ENCODE peak calls at places on chromosomes 1 and 21, in six cellular contexts. One of them, this sample, is unnamed. For H3K9me3, the result is how much of the 10 kb centered on the place peaks cover.

GRCh38 chr1:44512313-44512885 is 107.3 kb downstream of the RNF220 start:
- DNase-seq in Panc1: no peak
- DNase-seq in IMR-90: no peak
- DNase-seq in A549: no peak
- DNase-seq in tibial nerve: no peak
- DNase-seq in spleen: no peak
- DNase-seq in this sample: no peak

GRCh38 chr1:118788372-118788955 is 199.7 kb downstream of the TBX15 start:
- DNase-seq in Panc1: no peak
- DNase-seq in IMR-90: no peak
- DNase-seq in A549: no peak
- DNase-seq in tibial nerve: no peak
- DNase-seq in spleen: no peak
- DNase-seq in this sample: no peak

GRCh38 chr1:153742411-153743142 is 14.7 kb downstream of the INTS3 start:
- DNase-seq in Panc1: no peak
- DNase-seq in IMR-90: peak
- DNase-seq in A549: no peak
- DNase-seq in tibial nerve: no peak
- DNase-seq in spleen: peak
- DNase-seq in this sample: no peak

GRCh38 chr1:174060090-174060489 is 37.9 kb upstream of the RC3H1 start:
- DNase-seq in Panc1: no peak
- DNase-seq in IMR-90: peak
- DNase-seq in A549: no peak
- DNase-seq in tibial nerve: no peak
- DNase-seq in spleen: no peak
- DNase-seq in this sample: no peak

GRCh38 chr1:200802865-200803512 is 64.3 kb downstream of the CAMSAP2 start:
- DNase-seq in Panc1: peak
- DNase-seq in IMR-90: peak
- DNase-seq in A549: peak
- DNase-seq in tibial nerve: peak
- DNase-seq in spleen: peak
- DNase-seq in this sample: peak

GRCh38 chr1:95233737-95234493 is at the start of gene RWDD3:
- DNase-seq in Panc1: peak
- DNase-seq in IMR-90: peak
- DNase-seq in A549: peak
- DNase-seq in tibial nerve: peak
- DNase-seq in spleen: peak
- DNase-seq in this sample: peak

GRCh38 chr1:88890790-88891317 is 513 bp downstream of the GTF2B start:
- DNase-seq in Panc1: no peak
- DNase-seq in IMR-90: peak
- DNase-seq in A549: no peak
- DNase-seq in tibial nerve: no peak
- DNase-seq in spleen: no peak
- DNase-seq in this sample: no peak

GRCh38 chr1:200483491-200484143 is 73.8 kb upstream of the ZNF281 start:
- DNase-seq in Panc1: peak
- DNase-seq in IMR-90: peak
- DNase-seq in A549: peak
- DNase-seq in tibial nerve: peak
- DNase-seq in spleen: no peak
- DNase-seq in this sample: no peak

GRCh38 chr1:32724678-32725594 is 22.4 kb upstream of the SYNC start:
- DNase-seq in Panc1: no peak
- DNase-seq in IMR-90: peak
- DNase-seq in A549: peak
- DNase-seq in tibial nerve: no peak
- DNase-seq in spleen: no peak
- DNase-seq in this sample: peak

GRCh38 chr1:93846929-93847810 is 31.8 kb downstream of the DNTTIP2 start:
- DNase-seq in Panc1: peak
- DNase-seq in IMR-90: peak
- DNase-seq in A549: peak
- DNase-seq in tibial nerve: peak
- DNase-seq in spleen: peak
- DNase-seq in this sample: peak
- TF ChIP-seq CTCF in Panc1: peak
- TF ChIP-seq CTCF in IMR-90: no peak
- TF ChIP-seq CTCF in A549: no peak
- TF ChIP-seq CTCF in tibial nerve: no peak
- TF ChIP-seq CTCF in spleen: no peak
- TF ChIP-seq CTCF in this sample: no peak

GRCh38 chr21:34800797-34801518 is 132.2 kb downstream of the CLIC6 start:
- DNase-seq in Panc1: no peak
- DNase-seq in IMR-90: peak
- DNase-seq in A549: peak
- DNase-seq in tibial nerve: no peak
- DNase-seq in spleen: no peak
- DNase-seq in this sample: no peak

GRCh38 chr21:34802180-34802899 is 133.5 kb downstream of the CLIC6 start:
- DNase-seq in Panc1: no peak
- DNase-seq in IMR-90: no peak
- DNase-seq in A549: no peak
- DNase-seq in tibial nerve: no peak
- DNase-seq in spleen: no peak
- DNase-seq in this sample: no peak

GRCh38 chr21:34803792-34804440 is 135.1 kb downstream of the CLIC6 start:
- DNase-seq in Panc1: no peak
- DNase-seq in IMR-90: no peak
- DNase-seq in A549: no peak
- DNase-seq in tibial nerve: no peak
- DNase-seq in spleen: no peak
- DNase-seq in this sample: no peak

GRCh38 chr21:34799092-34799491 is 130.3 kb downstream of the CLIC6 start:
- DNase-seq in Panc1: no peak
- DNase-seq in IMR-90: no peak
- DNase-seq in A549: no peak
- DNase-seq in tibial nerve: no peak
- DNase-seq in spleen: no peak
- DNase-seq in this sample: no peak

GRCh38 chr21:34801519-34802132 is 132.8 kb downstream of the CLIC6 start:
- DNase-seq in Panc1: no peak
- DNase-seq in IMR-90: no peak
- DNase-seq in A549: peak
- DNase-seq in tibial nerve: no peak
- DNase-seq in spleen: no peak
- DNase-seq in this sample: no peak
- H3K27ac ChIP-seq in Panc1: no peak
- H3K27ac ChIP-seq in IMR-90: no peak
- H3K27ac ChIP-seq in A549: peak
- H3K27ac ChIP-seq in tibial nerve: no peak
- H3K27ac ChIP-seq in spleen: no peak
- H3K27ac ChIP-seq in this sample: no peak

DNA sequence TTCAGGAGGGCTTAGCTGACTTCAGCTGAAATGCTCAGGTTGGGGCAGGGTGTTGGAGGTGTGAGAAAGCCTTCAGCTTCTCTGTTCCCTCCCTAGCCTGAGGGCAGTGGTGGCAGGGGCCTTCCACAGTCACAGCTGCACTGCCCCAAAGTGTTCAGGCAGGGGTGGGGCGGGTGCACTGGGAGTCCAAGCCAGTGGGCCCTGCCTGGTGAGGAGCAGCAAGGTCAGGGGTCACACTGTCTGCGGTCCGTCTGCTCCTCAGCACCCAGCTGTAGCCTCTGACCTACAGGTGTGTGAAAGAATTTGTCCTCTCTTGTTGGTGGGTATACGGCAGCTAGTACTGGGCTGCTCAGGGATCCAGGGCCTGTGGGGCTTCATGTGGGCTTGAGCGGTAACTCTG is 490.4 kb upstream of the NCAM2 start:
- DNase-seq in Panc1: no peak
- DNase-seq in IMR-90: no peak
- DNase-seq in A549: no peak
- DNase-seq in tibial nerve: no peak
- DNase-seq in spleen: no peak
- DNase-seq in this sample: no peak
- H3K9me3 ChIP-seq in Panc1: under half
- H3K9me3 ChIP-seq in IMR-90: under half
- H3K9me3 ChIP-seq in A549: under half
- H3K9me3 ChIP-seq in tibial nerve: under half
- H3K9me3 ChIP-seq in spleen: under half
- H3K9me3 ChIP-seq in this sample: under half

GRCh38 chr1:231422798-231423309 is 767 bp upstream of the EGLN1 start:
- DNase-seq in Panc1: no peak
- DNase-seq in IMR-90: no peak
- DNase-seq in A549: no peak
- DNase-seq in tibial nerve: no peak
- DNase-seq in spleen: no peak
- DNase-seq in this sample: no peak

GRCh38 chr1:231423648-231424047 is 1.6 kb upstream of the EGLN1 start:
- DNase-seq in Panc1: peak
- DNase-seq in IMR-90: no peak
- DNase-seq in A549: no peak
- DNase-seq in tibial nerve: no peak
- DNase-seq in spleen: no peak
- DNase-seq in this sample: no peak

GRCh38 chr1:231420959-231421615 is 1.0 kb downstream of the EGLN1 start:
- DNase-seq in Panc1: no peak
- DNase-seq in IMR-90: peak
- DNase-seq in A549: no peak
- DNase-seq in tibial nerve: no peak
- DNase-seq in spleen: peak
- DNase-seq in this sample: peak

GRCh38 chr1:231421616-231421970 is 494 bp downstream of the EGLN1 start:
- DNase-seq in Panc1: no peak
- DNase-seq in IMR-90: peak
- DNase-seq in A549: no peak
- DNase-seq in tibial nerve: no peak
- DNase-seq in spleen: no peak
- DNase-seq in this sample: no peak

GRCh38 chr1:231421971-231422797 is at the start of gene EGLN1:
- DNase-seq in Panc1: peak
- DNase-seq in IMR-90: peak
- DNase-seq in A549: peak
- DNase-seq in tibial nerve: peak
- DNase-seq in spleen: peak
- DNase-seq in this sample: peak
- TF ChIP-seq CTCF in Panc1: peak
- TF ChIP-seq CTCF in IMR-90: peak
- TF ChIP-seq CTCF in A549: peak
- TF ChIP-seq CTCF in tibial nerve: peak
- TF ChIP-seq CTCF in spleen: peak
- TF ChIP-seq CTCF in this sample: peak

DNA sequence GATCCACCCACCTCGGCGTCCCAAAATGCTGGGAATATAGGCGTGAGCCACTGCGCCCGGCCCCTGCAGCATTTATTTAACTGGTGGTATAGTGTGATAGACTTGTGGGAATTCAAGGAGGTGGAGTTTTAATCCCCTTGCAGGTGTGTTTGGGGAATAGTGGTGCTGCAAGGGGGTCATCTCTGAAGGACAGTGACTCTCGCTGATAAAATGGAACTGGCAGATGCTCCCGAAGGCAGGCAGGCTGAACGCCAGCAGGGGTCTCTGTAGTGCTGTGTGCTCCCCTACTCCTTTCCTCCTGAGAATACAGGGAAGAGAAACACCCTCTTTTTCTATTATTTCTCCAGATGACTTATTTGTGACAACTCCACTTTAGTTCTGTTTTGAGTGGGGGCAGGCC is 4.0 kb downstream of the OSCP1 start:
- DNase-seq in Panc1: no peak
- DNase-seq in IMR-90: no peak
- DNase-seq in A549: no peak
- DNase-seq in tibial nerve: no peak
- DNase-seq in spleen: peak
- DNase-seq in this sample: no peak
- H3K27ac ChIP-seq in Panc1: no peak
- H3K27ac ChIP-seq in IMR-90: no peak
- H3K27ac ChIP-seq in A549: no peak
- H3K27ac ChIP-seq in tibial nerve: no peak
- H3K27ac ChIP-seq in spleen: no peak
- H3K27ac ChIP-seq in this sample: no peak

GRCh38 chr1:75366595-75366994 is 232.4 kb downstream of the LHX8 start:
- DNase-seq in Panc1: no peak
- DNase-seq in IMR-90: no peak
- DNase-seq in A549: no peak
- DNase-seq in tibial nerve: no peak
- DNase-seq in spleen: no peak
- DNase-seq in this sample: no peak
- H3K9me3 ChIP-seq in Panc1: under half
- H3K9me3 ChIP-seq in IMR-90: under half
- H3K9me3 ChIP-seq in A549: under half
- H3K9me3 ChIP-seq in tibial nerve: under half
- H3K9me3 ChIP-seq in spleen: under half
- H3K9me3 ChIP-seq in this sample: under half

DNA sequence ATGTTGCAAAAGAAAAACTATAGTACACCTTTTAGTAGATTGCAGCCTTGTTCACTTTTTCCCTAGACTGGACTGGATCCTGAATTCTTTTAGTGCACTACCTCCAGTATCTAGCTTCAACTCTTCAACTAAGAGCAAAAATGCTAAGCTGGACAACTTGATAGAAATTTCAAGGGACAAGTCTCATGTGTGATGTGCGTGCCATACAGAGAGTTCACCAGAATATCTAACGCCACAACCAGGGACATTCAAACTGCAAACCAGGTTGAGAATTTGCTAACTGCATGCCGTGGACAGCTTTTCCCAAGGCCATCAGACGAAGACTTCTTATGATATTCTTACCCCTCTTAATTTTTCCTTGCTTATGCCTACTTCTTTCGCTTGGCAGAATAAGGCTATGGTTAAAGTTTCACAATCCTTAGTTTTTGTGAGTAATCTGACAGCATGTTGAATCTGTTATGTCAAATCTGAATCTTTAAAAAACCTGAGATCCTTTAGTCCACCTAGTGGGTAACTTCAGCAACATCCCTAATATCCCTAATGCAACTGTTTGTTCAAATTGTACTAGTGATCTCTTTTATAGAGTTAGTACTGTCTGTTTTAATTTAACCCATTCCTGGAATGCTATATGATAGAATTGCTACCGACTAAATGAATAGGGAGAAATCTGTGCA is 66.4 kb downstream of the DDAH1 start:
- DNase-seq in Panc1: peak
- DNase-seq in IMR-90: peak
- DNase-seq in A549: no peak
- DNase-seq in tibial nerve: no peak
- DNase-seq in spleen: no peak
- DNase-seq in this sample: no peak
- TF ChIP-seq CTCF in Panc1: peak
- TF ChIP-seq CTCF in IMR-90: peak
- TF ChIP-seq CTCF in A549: peak
- TF ChIP-seq CTCF in tibial nerve: no peak
- TF ChIP-seq CTCF in spleen: no peak
- TF ChIP-seq CTCF in this sample: peak